ENCODE peak calls at places on chromosomes 1 and 21, in six cellular contexts. T is nephron progenitor cell; Y is activated naive CD8-positive, alpha-beta T cell treated with anti-CD3 and anti-CD28 coated beads for 36 hours; C is tibial artery; Z is Daoy; X is cardiac fibroblast. I is an unnamed sample.
A peak's percentile ranks its signal among the peaks of the same experiment; 100 is the strongest.

GRCh38 chr1:241485145-241485544 is 34.4 kb downstream of the FH start:
- DNase-seq in T (no peak), Y (no peak), C (no peak), Z (no peak), X (no peak), I (no peak)

GRCh38 chr1:79322511-79323027 is 316.0 kb upstream of the ADGRL4 start:
- DNase-seq in T (no peak), Y (no peak), C (no peak), Z (peak; percentile 20), X (peak; percentile 27), I (no peak)

GRCh38 chr1:166884040-166884642 is 8.1 kb upstream of the TADA1 start:
- DNase-seq in T (peak; percentile 81), Y (peak; percentile 40), C (no peak), Z (peak; percentile 63), X (peak; percentile 39), I (peak; percentile 53)

GRCh38 chr21:32463889-32464300 is 51.4 kb downstream of the EVA1C start:
- DNase-seq in T (no peak), Y (no peak), C (no peak), Z (peak; percentile 87), X (peak; percentile 97), I (no peak)

GRCh38 chr1:212179394-212180076 is 105.7 kb upstream of the PPP2R5A start:
- DNase-seq in T (no peak), Y (no peak), C (no peak), Z (peak; percentile 94), X (peak; percentile 58), I (no peak)

GRCh38 chr1:17128361-17128760 is 9.1 kb upstream of the PADI2 start:
- DNase-seq in T (no peak), Y (no peak), C (no peak), Z (peak; percentile 92), X (peak; percentile 97), I (no peak)

GRCh38 chr1:228691926-228692325 is 43.4 kb upstream of the RHOU start:
- DNase-seq in T (no peak), Y (no peak), C (no peak), Z (peak; percentile 44), X (peak; percentile 74), I (no peak)

GRCh38 chr1:81801834-81802531 is 1.2 kb downstream of the ADGRL2 start:
- DNase-seq in T (peak; percentile 38), Y (peak; percentile 2), C (peak; percentile 66), Z (peak; percentile 72), X (peak; percentile 65), I (peak; percentile 44)

GRCh38 chr1:171087896-171088295 is 2.8 kb upstream of the FMO3 start:
- DNase-seq in T (no peak), Y (no peak), C (no peak), Z (no peak), X (no peak), I (no peak)